ENCODE peak calls at places on chromosome 3, in four cellular contexts. Q is naive thymus-derived CD8-positive, alpha-beta T cell; H is memory B cell; M is mammary epithelial cell. Z is an unnamed sample.

GRCh38 chr3:97821413-97821809 is 400 bp upstream of the CRYBG3 start:
- DNase-seq in Q (no peak), H (no peak), M (no peak), Z (peak)

GRCh38 chr3:141710888-141711616 is 27.0 kb upstream of the RNF7 start:
- DNase-seq in Q (no peak), H (no peak), M (peak), Z (no peak)

GRCh38 chr3:171704002-171704401 is 106.3 kb downstream of the PLD1 start:
- DNase-seq in Q (no peak), H (no peak), M (peak), Z (no peak)

GRCh38 chr3:172924546-172924945 is 174.0 kb downstream of the ECT2 start:
- DNase-seq in Q (no peak), H (no peak), M (no peak), Z (no peak)

GRCh38 chr3:159091936-159092335 is 290.1 kb downstream of the MFSD1 start:
- DNase-seq in Q (no peak), H (no peak), M (no peak), Z (no peak)

GRCh38 chr3:12350151-12350813 is 61.4 kb downstream of the PPARG start:
- DNase-seq in Q (no peak), H (no peak), M (no peak), Z (no peak)

GRCh38 chr3:189392969-189393368 is 221.2 kb downstream of the TPRG1 start:
- DNase-seq in Q (no peak), H (no peak), M (peak), Z (no peak)

GRCh38 chr3:95994338-95994737 is 820.1 kb upstream of the EPHA6 start:
- DNase-seq in Q (no peak), H (no peak), M (no peak), Z (no peak)

GRCh38 chr3:112871735-112872134 is 25.1 kb upstream of the CD200R1L start:
- DNase-seq in Q (no peak), H (no peak), M (no peak), Z (no peak)

GRCh38 chr3:140176526-140176925 is 241.5 kb downstream of the CLSTN2 start:
- DNase-seq in Q (no peak), H (no peak), M (no peak), Z (no peak)

GRCh38 chr3:191369081-191370010 is 39.0 kb upstream of the UTS2B start:
- DNase-seq in Q (no peak), H (no peak), M (no peak), Z (no peak)

GRCh38 chr3:78978037-78978436 is 789.8 kb downstream of the ROBO1 start:
- DNase-seq in Q (no peak), H (no peak), M (peak), Z (no peak)

GRCh38 chr3:4394048-4394447 is 73.0 kb downstream of the SUMF1 start:
- DNase-seq in Q (no peak), H (no peak), M (no peak), Z (no peak)

Z was measured in effector CD8-positive, alpha-beta T cell.